ENCODE peak calls at places on chromosomes 3 and 15, in eight cellular contexts. Z, L, M, J, P, H, S and U are unnamed samples.
A peak's percentile ranks its signal among the peaks of the same experiment; 100 is the strongest.

GRCh38 chr3:142224482-142225072 is 808 bp downstream of the GK5 start:
- DNase-seq in L (peak; percentile 37), H (no peak), J (no peak), Z (no peak), M (no peak), S (no peak), P (no peak), U (peak; percentile 40)

GRCh38 chr3:55169608-55170010 is 241.8 kb upstream of the LRTM1 start:
- DNase-seq in M (peak; percentile 100), S (no peak), H (no peak), Z (peak; percentile 100), L (peak; percentile 95), J (peak; percentile 92), P (no peak), U (peak; percentile 97)

GRCh38 chr3:115272036-115272824 is 125.1 kb upstream of the ZBTB20 start:
- DNase-seq in S (no peak), M (peak; percentile 85), L (peak; percentile 70), P (no peak), H (no peak), Z (peak; percentile 66), J (peak; percentile 71), U (peak; percentile 43)

GRCh38 chr3:136731274-136731884 is 20.8 kb downstream of the STAG1 start:
- DNase-seq in H (no peak), P (no peak), S (no peak), M (peak; percentile 14), J (no peak), L (no peak), Z (no peak), U (no peak)

GRCh38 chr15:74038707-74039655 is 43.4 kb downstream of the GOLGA6A start:
- DNase-seq in Z (peak; percentile 77), L (peak; percentile 71), M (peak; percentile 40), J (peak; percentile 60), S (no peak), H (peak; percentile 69), P (no peak), U (peak; percentile 46)

GRCh38 chr3:52843116-52843865 is 8.5 kb upstream of the MUSTN1 start:
- DNase-seq in Z (no peak), H (no peak), M (no peak), P (no peak), S (no peak), J (no peak), L (no peak), U (no peak)

GRCh38 chr15:92149469-92149868 is 244.2 kb upstream of the ST8SIA2 start:
- DNase-seq in L (no peak), P (no peak), S (no peak), M (peak; percentile 44), H (no peak), Z (no peak), J (no peak), U (no peak)

GRCh38 chr3:25679166-25679565 is 14.5 kb upstream of the TOP2B start:
- DNase-seq in M (no peak), L (no peak), P (no peak), J (no peak), H (no peak), Z (no peak), S (no peak), U (no peak)

GRCh38 chr3:178618197-178618596 is 82.0 kb downstream of the KCNMB2 start:
- DNase-seq in H (no peak), M (peak; percentile 34), P (no peak), J (peak; percentile 16), Z (peak; percentile 1), S (no peak), L (peak; percentile 9), U (no peak)

GRCh38 chr15:52098328-52098727 is 14.2 kb downstream of the BCL2L10 start:
- DNase-seq in Z (no peak), H (no peak), S (no peak), P (no peak), L (peak; percentile 52), M (no peak), J (peak; percentile 48), U (peak; percentile 63)

GRCh38 chr3:18086078-18086477 is 339.1 kb downstream of the SATB1 start:
- DNase-seq in L (no peak), S (no peak), M (no peak), P (no peak), Z (no peak), H (no peak), J (no peak), U (no peak)

GRCh38 chr3:108437439-108437838 is 73.0 kb downstream of the MYH15 start:
- DNase-seq in Z (no peak), L (no peak), J (no peak), S (no peak), P (no peak), H (no peak), M (no peak), U (no peak)

GRCh38 chr15:77784361-77785292 is 151.9 kb upstream of the LINGO1 start:
- DNase-seq in P (no peak), J (peak; percentile 20), M (peak; percentile 34), H (no peak), Z (no peak), S (peak; percentile 62), L (peak; percentile 17), U (peak; percentile 19)

GRCh38 chr3:9141903-9142302 is 107.5 kb downstream of the SRGAP3 start:
- DNase-seq in P (no peak), H (no peak), Z (no peak), J (no peak), M (no peak), S (no peak), L (no peak), U (no peak)

GRCh38 chr3:151044706-151045105 is 40.8 kb upstream of the MED12L start:
- DNase-seq in H (no peak), L (peak; percentile 5), Z (peak; percentile 81), M (peak; percentile 68), J (no peak), S (no peak), P (no peak), U (peak; percentile 22)

GRCh38 chr3:11564577-11565001 is 79.1 kb downstream of the VGLL4 start:
- DNase-seq in L (no peak), S (no peak), P (no peak), H (no peak), J (no peak), M (no peak), Z (no peak), U (no peak)

GRCh38 chr15:55827204-55827603 is 84.3 kb upstream of the PRTG start:
- DNase-seq in Z (peak; percentile 66), J (no peak), L (no peak), P (no peak), M (no peak), S (no peak), H (no peak), U (no peak)

GRCh38 chr3:124878561-124879394 is 8.4 kb downstream of the ITGB5 start:
- DNase-seq in Z (peak; percentile 95), L (peak; percentile 91), S (no peak), H (peak; percentile 85), P (no peak), M (peak; percentile 99), J (peak; percentile 92), U (peak; percentile 90)

GRCh38 chr3:23992051-23992628 is 47.1 kb downstream of the NR1D2 start:
- DNase-seq in S (peak; percentile 34), P (no peak), H (no peak), J (peak; percentile 65), M (peak; percentile 55), L (peak; percentile 25), Z (peak; percentile 55), U (peak; percentile 55)

GRCh38 chr15:101188517-101189340 is 63.1 kb downstream of the CHSY1 start:
- DNase-seq in M (peak; percentile 69), H (no peak), L (peak; percentile 91), J (peak; percentile 88), P (no peak), S (no peak), Z (peak; percentile 91), U (peak; percentile 86)

GRCh38 chr3:128879991-128880390 is 571 bp downstream of the ACAD9 start:
- DNase-seq in L (no peak), M (no peak), J (no peak), Z (no peak), H (no peak), P (no peak), S (no peak), U (no peak)

DNA sequence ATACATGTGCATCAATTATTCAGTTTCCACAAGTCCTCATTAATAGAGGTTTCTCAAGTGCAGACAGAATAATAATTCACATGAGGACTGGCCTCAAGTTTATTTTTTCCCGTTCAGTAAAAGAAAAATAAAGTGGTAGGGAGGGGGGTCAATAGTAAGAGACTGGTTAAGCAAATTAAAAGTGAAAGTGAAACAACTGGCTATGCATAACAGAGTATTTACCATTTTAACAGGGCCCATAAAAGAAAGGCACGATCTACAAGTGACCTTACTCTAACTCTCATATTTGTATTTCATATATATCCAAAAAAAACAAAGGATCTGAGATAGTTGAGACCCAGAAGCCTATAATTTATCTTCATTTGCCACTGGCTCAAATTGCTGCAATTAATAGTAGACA is 686.4 kb downstream of the NTRK3 start:
- DNase-seq in M (no peak), P (no peak), J (peak; percentile 8), L (no peak), S (no peak), H (no peak), Z (no peak), U (peak; percentile 50)
- H3K4me3 ChIP-seq in M (no peak overlapping the region), P (no peak overlapping the region), J (no peak overlapping the region), L (no peak overlapping the region), S (no peak overlapping the region), H (peak overlapping the region; percentile 47), Z (no peak overlapping the region), U (no peak overlapping the region)

GRCh38 chr3:97880267-97880666 is 58.5 kb downstream of the CRYBG3 start:
- DNase-seq in Z (peak; percentile 30), P (no peak), J (no peak), S (no peak), L (peak; percentile 8), M (no peak), H (no peak), U (peak; percentile 65)
- TF ChIP-seq CTCF in Z (no peak), P (no peak), J (no peak), S (no peak), L (no peak), M (no peak), H (no peak), U (no peak)

DNA sequence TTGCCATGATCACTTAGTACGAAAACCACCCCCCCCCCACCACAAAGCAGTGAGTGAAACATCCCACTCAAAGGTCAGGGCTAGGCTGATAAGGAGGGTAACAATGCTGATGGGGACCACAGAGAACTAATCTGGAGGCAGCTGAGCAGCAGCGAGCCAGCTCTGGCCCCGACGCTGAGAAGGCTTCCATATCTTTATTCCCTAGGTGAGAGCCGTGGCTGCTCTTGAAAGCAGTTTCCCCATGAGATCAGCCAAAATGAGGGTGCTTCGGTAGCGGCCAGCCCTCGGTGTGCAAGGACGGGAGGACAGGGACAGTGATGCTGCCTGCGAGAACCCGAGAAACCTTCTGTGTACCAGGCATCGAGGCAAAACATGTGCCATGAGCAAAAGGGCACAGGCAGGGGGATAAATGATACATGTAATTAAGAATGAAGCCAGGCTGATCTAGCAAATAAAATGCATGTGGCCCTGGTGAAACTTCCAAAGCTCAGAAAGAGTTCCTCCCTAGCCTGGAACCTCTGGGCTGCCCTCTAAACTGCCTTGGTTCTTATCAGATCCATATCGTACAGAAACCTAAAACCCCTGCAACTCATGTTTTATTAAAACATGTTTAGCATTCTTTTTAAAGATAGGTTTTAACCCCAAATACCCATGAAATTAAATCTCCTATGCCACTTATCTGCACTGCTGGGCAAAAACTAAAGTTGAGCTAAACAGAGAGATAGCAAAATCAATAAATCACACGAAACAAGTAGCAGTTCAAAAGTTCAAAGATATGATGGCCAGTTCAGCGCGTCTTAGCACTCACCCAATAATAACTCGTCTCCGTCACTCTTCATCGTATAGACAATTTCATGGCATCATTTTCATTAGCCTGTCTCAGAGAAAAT is 337.3 kb downstream of the FOXP1 start:
- DNase-seq in Z (no peak), S (no peak), H (no peak), M (no peak), P (no peak), J (no peak), L (no peak), U (no peak)
- H3K4me3 ChIP-seq in Z (no peak overlapping the region), S (no peak overlapping the region), H (peak overlapping the region; percentile 69), M (no peak overlapping the region), P (peak overlapping the region; percentile 1), J (no peak overlapping the region), L (peak overlapping the region; percentile 22), U (peak overlapping the region; percentile 7)

GRCh38 chr3:5583920-5584319 is 396.4 kb downstream of the EDEM1 start:
- DNase-seq in J (no peak), Z (no peak), S (no peak), L (no peak), P (no peak), M (no peak), H (no peak), U (no peak)
- TF ChIP-seq CTCF in J (no peak), Z (no peak), S (no peak), L (no peak), P (no peak), M (no peak), H (no peak), U (no peak)